ENCODE peak calls at places on chromosome 19, in seven cellular contexts. L, R, V, J, F, D and O are unnamed samples.

GRCh38 chr19:46863818-46864629 is 3.2 kb downstream of the ARHGAP35 start:
- DNase-seq in L (no peak), R (no peak), V (peak), J (peak), F (peak), D (peak), O (no peak)

GRCh38 chr19:48325265-48325910 is at the start of gene EMP3:
- DNase-seq in L (peak), R (peak), V (peak), J (peak), F (peak), D (peak), O (peak)

GRCh38 chr19:49567722-49568454 is 12.5 kb downstream of the NOSIP start:
- DNase-seq in L (no peak), R (no peak), V (no peak), J (no peak), F (no peak), D (peak), O (no peak)

GRCh38 chr19:4730740-4731171 is 7.1 kb upstream of the DPP9 start:
- DNase-seq in L (peak), R (no peak), V (no peak), J (no peak), F (no peak), D (no peak), O (no peak)

GRCh38 chr19:4057913-4058695 is 8.6 kb downstream of the ZBTB7A start:
- DNase-seq in L (peak), R (no peak), V (peak), J (peak), F (peak), D (peak), O (peak)

GRCh38 chr19:7679017-7679720 is 1.5 kb upstream of the TRAPPC5 start:
- DNase-seq in L (no peak), R (peak), V (peak), J (no peak), F (peak), D (no peak), O (no peak)

GRCh38 chr19:41175825-41176734 is 16.9 kb upstream of the CYP2S1 start:
- DNase-seq in L (peak), R (no peak), V (peak), J (peak), F (peak), D (peak), O (peak)

GRCh38 chr19:34409189-34410164 is 5.3 kb downstream of the PDCD2L start:
- DNase-seq in L (no peak), R (no peak), V (no peak), J (no peak), F (no peak), D (no peak), O (no peak)

GRCh38 chr19:15421136-15421535 is 2.3 kb upstream of the AKAP8L start:
- DNase-seq in L (no peak), R (no peak), V (no peak), J (no peak), F (no peak), D (no peak), O (no peak)

GRCh38 chr19:15417699-15418098 is 1.1 kb downstream of the AKAP8L start:
- DNase-seq in L (no peak), R (no peak), V (peak), J (no peak), F (no peak), D (peak), O (no peak)

GRCh38 chr19:15418588-15419412 is at the start of gene AKAP8L:
- DNase-seq in L (peak), R (peak), V (peak), J (peak), F (peak), D (peak), O (peak)

GRCh38 chr19:15418112-15418587 is 638 bp downstream of the AKAP8L start:
- DNase-seq in L (no peak), R (no peak), V (peak), J (no peak), F (no peak), D (peak), O (no peak)

DNA sequence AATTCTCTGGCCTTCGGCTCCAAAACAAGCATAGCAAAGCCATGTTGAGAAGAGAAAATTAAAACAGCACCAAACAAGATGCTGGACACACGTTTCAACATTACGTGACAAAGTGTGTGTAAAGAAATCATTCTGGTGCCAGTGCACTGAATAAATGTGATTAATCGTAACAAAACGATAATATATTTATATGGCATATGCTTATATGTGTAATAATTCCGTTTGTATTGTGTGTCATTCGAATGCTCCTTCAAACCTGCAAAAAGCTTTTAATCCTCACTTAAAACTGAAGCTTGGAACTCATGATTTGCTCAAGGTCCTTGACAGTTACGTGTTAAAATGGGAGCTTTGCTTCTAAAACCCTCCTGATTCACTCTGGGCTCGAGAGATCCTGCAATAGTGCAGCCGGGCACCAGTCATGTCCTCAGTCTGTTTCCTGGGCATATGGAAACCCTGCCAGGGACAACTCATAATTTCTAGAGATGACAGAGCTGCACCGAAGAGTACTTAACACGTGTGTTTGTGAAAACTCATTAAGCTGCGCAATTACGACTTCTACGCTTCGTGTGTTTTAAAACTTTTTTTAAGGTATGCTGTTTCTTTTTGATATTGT is 731 bp upstream of the AKAP8L start:
- DNase-seq in L (no peak), R (no peak), V (no peak), J (no peak), F (no peak), D (no peak), O (no peak)
- H3K4me3 ChIP-seq in L (peak), R (peak), V (peak), J (peak), F (peak), D (peak), O (peak)

GRCh38 chr19:44776402-44777096 is 1.1 kb upstream of the CBLC start:
- DNase-seq in L (peak), R (no peak), V (no peak), J (no peak), F (peak), D (no peak), O (no peak)
- H3K4me3 ChIP-seq in L (peak), R (no peak), V (no peak), J (no peak), F (no peak), D (no peak), O (no peak)

DNA sequence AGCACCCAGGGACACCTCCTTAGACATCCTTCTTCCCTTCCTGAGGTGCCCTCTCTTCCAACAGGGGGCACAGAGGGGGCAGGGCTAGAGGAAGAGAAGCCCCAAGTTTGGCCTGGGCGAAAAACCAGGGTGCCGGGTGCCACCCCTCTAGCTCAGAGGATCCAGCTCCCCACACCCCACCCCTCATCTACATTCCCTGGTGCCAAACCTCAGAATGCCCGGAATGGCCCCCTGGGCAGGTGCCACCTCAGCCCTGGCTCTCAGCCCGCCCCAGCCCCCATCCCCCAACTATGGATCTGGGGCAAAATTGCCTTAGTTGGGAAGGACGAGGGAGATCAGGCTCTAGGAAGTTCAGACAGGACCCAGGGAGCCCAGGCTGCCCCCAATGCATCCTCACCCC is 2.0 kb downstream of the CNN1 start:
- DNase-seq in L (no peak), R (no peak), V (no peak), J (no peak), F (no peak), D (no peak), O (no peak)
- H3K4me3 ChIP-seq in L (no peak), R (no peak), V (no peak), J (no peak), F (peak), D (no peak), O (peak)

DNA sequence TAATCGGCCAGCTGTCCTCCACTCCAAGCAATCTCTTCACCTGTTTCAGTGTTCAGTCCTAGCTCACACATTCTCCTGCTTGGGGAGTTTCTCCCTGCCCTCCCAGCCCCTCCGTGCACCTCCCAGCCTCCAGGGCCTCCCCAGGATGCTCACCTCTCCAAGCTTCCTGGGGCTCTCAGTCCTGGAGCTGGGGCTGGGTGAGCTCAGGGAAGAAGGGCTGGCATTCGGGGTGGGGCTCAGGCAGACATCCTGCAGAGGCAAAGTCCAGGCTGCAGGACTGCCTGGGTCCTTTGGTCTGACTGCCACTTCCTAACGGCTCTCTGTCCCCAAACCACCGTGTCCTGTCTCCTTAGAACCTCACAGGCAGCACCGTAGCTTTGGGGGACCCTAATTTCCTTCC is 2.6 kb downstream of the TMEM150B start:
- DNase-seq in L (no peak), R (no peak), V (no peak), J (no peak), F (no peak), D (no peak), O (no peak)
- H3K4me3 ChIP-seq in L (no peak), R (no peak), V (no peak), J (peak), F (no peak), D (no peak), O (no peak)

DNA sequence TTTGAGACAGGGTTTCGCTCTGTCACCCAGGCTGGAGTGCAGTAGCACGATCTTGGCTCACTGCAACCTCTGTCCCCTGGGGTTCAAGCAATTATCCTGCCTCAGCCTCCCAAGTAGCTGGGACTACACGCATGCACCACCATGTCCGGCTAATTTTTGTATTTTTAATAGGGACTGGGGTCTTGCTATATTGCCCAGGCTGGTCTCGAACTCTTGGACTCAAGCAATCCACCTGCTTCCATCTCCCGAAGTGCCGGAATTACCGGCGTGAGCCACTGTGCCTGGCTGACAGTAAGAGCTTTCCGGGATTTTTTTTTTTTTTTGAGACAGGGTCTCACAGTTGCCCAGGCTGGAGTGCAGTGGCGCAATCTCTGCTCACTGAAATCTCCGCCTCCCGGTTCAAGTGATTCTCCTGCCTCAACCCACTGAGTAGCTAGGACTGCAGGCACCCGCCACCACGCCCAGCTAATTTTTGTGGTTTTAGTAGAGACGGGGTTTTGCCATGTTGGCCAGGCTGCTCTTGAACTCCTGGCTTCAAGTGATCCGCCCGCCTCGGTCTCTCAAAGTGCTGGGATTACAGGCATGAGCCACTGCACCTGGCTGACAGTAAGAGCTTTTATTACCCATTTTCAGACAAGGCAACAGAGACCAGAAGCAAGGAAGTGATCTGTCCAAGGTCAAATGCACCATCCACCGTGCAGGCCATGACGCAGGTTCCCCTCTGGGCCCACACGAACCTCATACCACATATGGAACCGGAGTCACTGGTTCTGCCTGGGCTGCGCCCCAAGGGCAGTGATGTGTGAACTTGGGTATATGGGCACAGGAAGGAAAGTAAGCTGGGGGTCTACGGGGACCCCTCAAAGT is 21.0 kb downstream of the RFX1 start:
- DNase-seq in L (no peak), R (peak), V (no peak), J (no peak), F (no peak), D (no peak), O (no peak)
- H3K4me3 ChIP-seq in L (no peak), R (no peak), V (no peak), J (no peak), F (no peak), D (no peak), O (no peak)